ENCODE peak calls at places on chromosomes 1 and 21, in ten cellular contexts. Y, C, U, A, X, W, P, V, R and G are unnamed samples.

GRCh38 chr1:156115514-156116374 is 1.2 kb downstream of the LMNA start:
- DNase-seq in Y (peak), C (peak), U (no peak), A (peak), X (no peak), W (peak), P (no peak), V (peak), R (no peak), G (peak)

GRCh38 chr1:63621698-63622097 is 28.5 kb downstream of the PGM1 start:
- DNase-seq in Y (peak), C (no peak), U (peak), A (no peak), X (no peak), W (no peak), P (no peak), V (no peak), R (no peak), G (no peak)

GRCh38 chr1:154698320-154699096 is 90.5 kb upstream of the ADAR start:
- DNase-seq in Y (no peak), C (no peak), U (no peak), A (no peak), X (no peak), W (no peak), P (no peak), V (no peak), R (no peak), G (no peak)

GRCh38 chr1:37437058-37437457 is 37.3 kb upstream of the ZC3H12A start:
- DNase-seq in Y (no peak), C (no peak), U (no peak), A (no peak), X (no peak), W (no peak), P (no peak), V (no peak), R (no peak), G (no peak)

GRCh38 chr1:226123591-226124471 is 61.3 kb downstream of the H3-3A start:
- DNase-seq in Y (no peak), C (no peak), U (no peak), A (peak), X (no peak), W (no peak), P (no peak), V (no peak), R (no peak), G (no peak)

GRCh38 chr21:25487046-25487594 is 120.2 kb downstream of the MRPL39 start:
- DNase-seq in Y (no peak), C (no peak), U (no peak), A (no peak), X (no peak), W (no peak), P (no peak), V (no peak), R (no peak), G (no peak)

GRCh38 chr1:152022521-152022920 is 14.3 kb downstream of the S100A11 start:
- DNase-seq in Y (no peak), C (no peak), U (no peak), A (no peak), X (no peak), W (no peak), P (no peak), V (no peak), R (no peak), G (no peak)

GRCh38 chr21:40331804-40332203 is 464.6 kb downstream of the PCP4 start:
- DNase-seq in Y (no peak), C (no peak), U (no peak), A (no peak), X (no peak), W (no peak), P (no peak), V (peak), R (no peak), G (no peak)

GRCh38 chr1:180167021-180167701 is 12.5 kb downstream of the QSOX1 start:
- DNase-seq in Y (no peak), C (no peak), U (peak), A (no peak), X (no peak), W (no peak), P (no peak), V (no peak), R (no peak), G (no peak)

GRCh38 chr1:37479255-37480124 is 5.1 kb downstream of the ZC3H12A start:
- DNase-seq in Y (peak), C (no peak), U (no peak), A (peak), X (peak), W (peak), P (no peak), V (no peak), R (peak), G (peak)

GRCh38 chr1:233019921-233020320 is 69.5 kb downstream of the NTPCR start:
- DNase-seq in Y (no peak), C (no peak), U (no peak), A (no peak), X (no peak), W (no peak), P (no peak), V (no peak), R (no peak), G (no peak)

GRCh38 chr1:27668121-27668807 is 3.7 kb downstream of the IFI6 start:
- DNase-seq in Y (no peak), C (no peak), U (no peak), A (no peak), X (no peak), W (no peak), P (no peak), V (no peak), R (no peak), G (no peak)

GRCh38 chr1:40630488-40631223 is 34.8 kb downstream of the RIMS3 start:
- DNase-seq in Y (peak), C (peak), U (peak), A (peak), X (peak), W (peak), P (peak), V (no peak), R (peak), G (no peak)

GRCh38 chr1:10033359-10033845 is 644 bp downstream of the UBE4B start:
- DNase-seq in Y (peak), C (no peak), U (peak), A (peak), X (peak), W (peak), P (no peak), V (peak), R (no peak), G (peak)

GRCh38 chr1:171985639-171986038 is 144.3 kb downstream of the DNM3 start:
- DNase-seq in Y (no peak), C (peak), U (peak), A (peak), X (no peak), W (no peak), P (no peak), V (no peak), R (no peak), G (no peak)

GRCh38 chr1:87154351-87154750 is 174.3 kb upstream of the LMO4 start:
- DNase-seq in Y (no peak), C (no peak), U (no peak), A (no peak), X (peak), W (no peak), P (no peak), V (no peak), R (no peak), G (no peak)

GRCh38 chr1:46342677-46343350 is 2.2 kb downstream of the NSUN4 start:
- DNase-seq in Y (no peak), C (no peak), U (no peak), A (no peak), X (no peak), W (no peak), P (no peak), V (no peak), R (no peak), G (no peak)

GRCh38 chr1:17348593-17349234 is 23.3 kb upstream of the PADI6 start:
- DNase-seq in Y (no peak), C (no peak), U (no peak), A (no peak), X (no peak), W (no peak), P (no peak), V (no peak), R (peak), G (no peak)

GRCh38 chr1:29708381-29708780 is 472.1 kb downstream of the PTPRU start:
- DNase-seq in Y (peak), C (no peak), U (no peak), A (peak), X (no peak), W (no peak), P (peak), V (no peak), R (no peak), G (peak)

GRCh38 chr1:64173300-64173940 is 30.0 kb upstream of the UBE2U start:
- DNase-seq in Y (no peak), C (no peak), U (no peak), A (peak), X (no peak), W (no peak), P (no peak), V (no peak), R (no peak), G (no peak)

GRCh38 chr1:9794081-9794480 is 29.7 kb downstream of the CLSTN1 start:
- DNase-seq in Y (no peak), C (no peak), U (peak), A (no peak), X (no peak), W (no peak), P (no peak), V (no peak), R (no peak), G (no peak)

GRCh38 chr1:101235241-101235695 is 1.6 kb upstream of the S1PR1 start:
- DNase-seq in Y (no peak), C (no peak), U (no peak), A (no peak), X (no peak), W (no peak), P (no peak), V (no peak), R (no peak), G (no peak)

GRCh38 chr1:220878223-220879081 is 791 bp upstream of the HLX start:
- DNase-seq in Y (no peak), C (no peak), U (no peak), A (no peak), X (no peak), W (no peak), P (no peak), V (no peak), R (no peak), G (no peak)

GRCh38 chr1:28591708-28592313 is at the start of gene RAB42:
- DNase-seq in Y (no peak), C (peak), U (no peak), A (peak), X (peak), W (no peak), P (no peak), V (no peak), R (peak), G (peak)

GRCh38 chr1:184075040-184076029 is 23.8 kb downstream of the TSEN15 start:
- DNase-seq in Y (peak), C (peak), U (peak), A (peak), X (peak), W (peak), P (peak), V (peak), R (peak), G (no peak)

GRCh38 chr1:173038875-173039554 is 11.7 kb downstream of the TNFSF18 start:
- DNase-seq in Y (no peak), C (no peak), U (no peak), A (no peak), X (no peak), W (no peak), P (no peak), V (no peak), R (no peak), G (no peak)

GRCh38 chr1:151282883-151283725 is 1.0 kb downstream of the ZNF687 start:
- DNase-seq in Y (no peak), C (peak), U (peak), A (peak), X (peak), W (no peak), P (peak), V (peak), R (peak), G (no peak)

GRCh38 chr1:219188331-219188803 is 14.7 kb downstream of the LYPLAL1 start:
- DNase-seq in Y (peak), C (no peak), U (no peak), A (peak), X (no peak), W (no peak), P (no peak), V (no peak), R (peak), G (no peak)

GRCh38 chr1:7376676-7377075 is 394.4 kb upstream of the VAMP3 start:
- DNase-seq in Y (no peak), C (no peak), U (no peak), A (no peak), X (no peak), W (no peak), P (no peak), V (no peak), R (no peak), G (no peak)

GRCh38 chr1:113153116-113153803 is 80.3 kb downstream of the LRIG2 start:
- DNase-seq in Y (no peak), C (no peak), U (no peak), A (no peak), X (no peak), W (no peak), P (no peak), V (no peak), R (no peak), G (peak)

GRCh38 chr1:182087951-182088350 is 26.4 kb upstream of the ZNF648 start:
- DNase-seq in Y (no peak), C (no peak), U (no peak), A (no peak), X (no peak), W (no peak), P (no peak), V (no peak), R (no peak), G (peak)

GRCh38 chr1:2001773-2002411 is 1.7 kb downstream of the CFAP74 start:
- DNase-seq in Y (no peak), C (no peak), U (no peak), A (no peak), X (no peak), W (no peak), P (no peak), V (no peak), R (no peak), G (no peak)

GRCh38 chr1:183029591-183030000 is 6.4 kb downstream of the LAMC1 start:
- DNase-seq in Y (peak), C (no peak), U (no peak), A (peak), X (no peak), W (peak), P (no peak), V (no peak), R (no peak), G (peak)

GRCh38 chr1:209029737-209030136 is 553.8 kb upstream of the CAMK1G start:
- DNase-seq in Y (peak), C (no peak), U (no peak), A (peak), X (no peak), W (no peak), P (no peak), V (peak), R (no peak), G (no peak)

GRCh38 chr1:210400043-210400840 is 71.5 kb downstream of the HHAT start:
- DNase-seq in Y (peak), C (peak), U (peak), A (peak), X (peak), W (peak), P (peak), V (peak), R (peak), G (peak)

GRCh38 chr1:30920827-30921226 is 12.3 kb upstream of the SDC3 start:
- DNase-seq in Y (no peak), C (no peak), U (no peak), A (no peak), X (no peak), W (peak), P (no peak), V (no peak), R (no peak), G (no peak)